ENCODE peak calls at places on chromosomes 13 and 19, in eight cellular contexts. Q is ACHN; C is foreskin fibroblast; G is activated T-helper 1 cell treated with anti-CD3 and anti-CD28 coated beads, Interleukin-12 subunit alpha, Interleukin-12 subunit beta, Interleukin-2, Interleukin-4 antibody, amounts not matched to agents 30 ng/mL and 10 ng/mL and 1 ng/mL, durations not matched to agents 14 hours and 24 hours and 36 hours; J is fibroblast of pulmonary artery; I is CD8-positive, alpha-beta memory T cell; H is stimulated activated CD8-positive, alpha-beta memory T cell treated with anti-CD3 and anti-CD28 coated beads, Interleukin-2, amount 100 ng/mL, for 1 hour; V is SW480. O is an unnamed sample.

GRCh38 chr19:46787331-46788100 is 878 bp downstream of the SLC1A5 start:
- DNase-seq in V (no peak), C (peak), Q (peak), H (no peak), G (peak), I (no peak), J (peak), O (peak)

GRCh38 chr13:114124921-114125320 is 7.5 kb downstream of the RASA3 start:
- DNase-seq in I (peak), Q (peak), J (peak), G (peak), V (peak), H (peak), C (peak), O (no peak)

GRCh38 chr13:106919093-106919492 is 351.2 kb upstream of the ARGLU1 start:
- DNase-seq in Q (no peak), H (no peak), J (peak), I (no peak), G (no peak), C (no peak), V (no peak), O (no peak)

GRCh38 chr13:80022146-80022545 is 318.8 kb downstream of the SPRY2 start:
- DNase-seq in H (no peak), C (no peak), Q (no peak), G (no peak), V (no peak), J (no peak), I (no peak), O (no peak)

GRCh38 chr13:51684076-51684475 is 99.8 kb downstream of the WDFY2 start:
- DNase-seq in J (peak), H (no peak), Q (no peak), C (peak), V (no peak), G (no peak), I (no peak), O (no peak)

GRCh38 chr13:24288870-24289269 is 20.5 kb upstream of the C1QTNF9 start:
- DNase-seq in I (no peak), G (no peak), V (no peak), H (no peak), J (no peak), Q (no peak), C (no peak), O (no peak)

GRCh38 chr13:99371956-99372355 is 64.8 kb upstream of the GPR183 start:
- DNase-seq in I (no peak), C (no peak), H (no peak), G (no peak), Q (no peak), J (no peak), V (no peak), O (no peak)

GRCh38 chr19:16877581-16877980 is 11.2 kb upstream of the F2RL3 start:
- DNase-seq in G (no peak), C (no peak), J (no peak), H (no peak), I (no peak), V (peak), Q (no peak), O (no peak)

GRCh38 chr19:1251233-1251502 is 2.8 kb downstream of the MIDN start:
- DNase-seq in C (no peak), V (no peak), I (no peak), H (no peak), G (no peak), J (peak), Q (peak), O (no peak)

O was measured in MM.1S.